ENCODE peak calls at places on chromosomes 13 and 19, in four cellular contexts. One of them, this sample, is unnamed. For H3K27me3 and H3K4me1, the result is how much of the 10 kb centered on the place peaks cover.

GRCh38 chr19:11268783-11269267 is 6.5 kb upstream of the DOCK6 start:
- DNase-seq in PC-3: peak
- DNase-seq in gastrocnemius medialis: peak
- DNase-seq in H9: no peak
- DNase-seq in this sample: no peak

GRCh38 chr13:79185580-79185979 is 220.5 kb downstream of the RBM26 start:
- DNase-seq in PC-3: no peak
- DNase-seq in gastrocnemius medialis: no peak
- DNase-seq in H9: no peak
- DNase-seq in this sample: no peak

GRCh38 chr19:47352095-47352494 is 3.0 kb downstream of the DHX34 start:
- DNase-seq in PC-3: no peak
- DNase-seq in gastrocnemius medialis: no peak
- DNase-seq in H9: no peak
- DNase-seq in this sample: no peak

GRCh38 chr19:48681127-48681470 is 8.3 kb upstream of the NTN5 start:
- DNase-seq in PC-3: no peak
- DNase-seq in gastrocnemius medialis: no peak
- DNase-seq in H9: no peak
- DNase-seq in this sample: no peak

GRCh38 chr13:106533940-106534843 is 1.3 kb downstream of the EFNB2 start:
- DNase-seq in PC-3: peak
- DNase-seq in gastrocnemius medialis: peak
- DNase-seq in H9: no peak
- DNase-seq in this sample: peak

GRCh38 chr13:20128459-20128927 is 32.4 kb downstream of the GJA3 start:
- DNase-seq in PC-3: peak
- DNase-seq in gastrocnemius medialis: no peak
- DNase-seq in H9: peak
- DNase-seq in this sample: no peak

GRCh38 chr13:44117351-44117750 is 237.6 kb downstream of the LACC1 start:
- DNase-seq in PC-3: no peak
- DNase-seq in gastrocnemius medialis: no peak
- DNase-seq in H9: no peak
- DNase-seq in this sample: no peak

GRCh38 chr19:18946918-18947317 is 5.9 kb upstream of the HOMER3 start:
- DNase-seq in PC-3: no peak
- DNase-seq in gastrocnemius medialis: no peak
- DNase-seq in H9: no peak
- DNase-seq in this sample: no peak

GRCh38 chr19:14383556-14383897 is 2.3 kb downstream of the ADGRE5 start:
- DNase-seq in PC-3: peak
- DNase-seq in gastrocnemius medialis: no peak
- DNase-seq in H9: no peak
- DNase-seq in this sample: no peak

GRCh38 chr19:45476349-45476717 is 8.5 kb downstream of the FOSB start:
- DNase-seq in PC-3: no peak
- DNase-seq in gastrocnemius medialis: no peak
- DNase-seq in H9: no peak
- DNase-seq in this sample: no peak

GRCh38 chr19:45253396-45254027 is 2.4 kb downstream of the MARK4 start:
- DNase-seq in PC-3: no peak
- DNase-seq in gastrocnemius medialis: no peak
- DNase-seq in H9: no peak
- DNase-seq in this sample: no peak

GRCh38 chr13:113981201-113981605 is 7.3 kb upstream of the C13orf46 start:
- DNase-seq in PC-3: peak
- DNase-seq in gastrocnemius medialis: peak
- DNase-seq in H9: no peak
- DNase-seq in this sample: peak

GRCh38 chr19:16834747-16835146 is 5.5 kb downstream of the SIN3B start:
- DNase-seq in PC-3: peak
- DNase-seq in gastrocnemius medialis: no peak
- DNase-seq in H9: no peak
- DNase-seq in this sample: no peak

GRCh38 chr13:43110036-43110435 is 86.7 kb downstream of the DNAJC15 start:
- DNase-seq in PC-3: no peak
- DNase-seq in gastrocnemius medialis: no peak
- DNase-seq in H9: no peak
- DNase-seq in this sample: no peak

GRCh38 chr13:39531646-39532045 is 71.3 kb downstream of the LHFPL6 start:
- DNase-seq in PC-3: peak
- DNase-seq in gastrocnemius medialis: no peak
- DNase-seq in H9: no peak
- DNase-seq in this sample: no peak

GRCh38 chr13:31860002-31860401 is 120.7 kb downstream of the RXFP2 start:
- DNase-seq in PC-3: no peak
- DNase-seq in gastrocnemius medialis: no peak
- DNase-seq in H9: no peak
- DNase-seq in this sample: peak

GRCh38 chr19:1566392-1567115 is 1.6 kb downstream of the MEX3D start:
- DNase-seq in PC-3: peak
- DNase-seq in gastrocnemius medialis: no peak
- DNase-seq in H9: peak
- DNase-seq in this sample: peak

GRCh38 chr19:2550431-2551171 is 74.7 kb downstream of the GADD45B start:
- DNase-seq in PC-3: no peak
- DNase-seq in gastrocnemius medialis: peak
- DNase-seq in H9: peak
- DNase-seq in this sample: no peak

GRCh38 chr19:57068921-57069697 is 50.7 kb upstream of the USP29 start:
- DNase-seq in PC-3: peak
- DNase-seq in gastrocnemius medialis: no peak
- DNase-seq in H9: no peak
- DNase-seq in this sample: no peak

GRCh38 chr13:69101841-69102240 is 1005.8 kb upstream of the ATXN8OS start:
- DNase-seq in PC-3: no peak
- DNase-seq in gastrocnemius medialis: no peak
- DNase-seq in H9: no peak
- DNase-seq in this sample: no peak

GRCh38 chr13:112984954-112985802 is 16.2 kb downstream of the MCF2L start:
- DNase-seq in PC-3: no peak
- DNase-seq in gastrocnemius medialis: no peak
- DNase-seq in H9: no peak
- DNase-seq in this sample: no peak

DNA sequence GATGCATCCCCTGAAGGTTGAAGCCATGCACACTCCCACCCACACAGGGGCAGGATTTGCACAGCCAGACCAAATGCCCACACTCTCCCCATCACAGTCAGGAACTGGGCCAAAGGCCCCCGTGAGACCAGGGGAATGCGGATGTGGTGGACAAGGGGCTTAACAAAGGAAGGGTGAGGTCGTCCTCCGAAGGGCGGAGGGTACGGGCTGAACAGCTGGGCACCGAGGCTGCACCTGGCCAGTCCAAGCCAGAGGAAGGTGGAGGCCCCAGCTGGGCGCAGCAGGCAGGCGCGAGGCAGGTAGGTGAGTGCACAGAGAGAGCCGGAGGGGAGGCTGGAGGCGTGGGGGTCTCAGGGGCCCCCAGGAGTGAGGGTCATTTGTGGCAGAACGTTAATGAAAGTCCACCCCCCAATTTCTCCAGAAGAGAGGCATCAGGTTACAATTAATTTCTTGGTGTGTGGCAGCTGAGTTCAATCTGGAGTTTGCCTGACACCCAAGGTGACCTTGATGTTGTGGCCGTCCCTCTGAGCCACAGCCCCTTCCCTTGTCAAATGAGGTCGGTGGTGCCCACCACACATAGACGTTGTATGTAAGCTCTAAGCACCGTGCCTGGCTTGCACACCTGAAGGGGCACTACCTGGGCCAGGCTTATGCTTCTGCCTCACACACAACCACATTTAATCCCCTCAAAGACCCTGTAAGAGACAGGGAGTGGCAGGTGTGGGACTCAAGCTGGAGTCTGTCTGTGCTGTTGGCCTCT is 2.9 kb downstream of the KLK15 start:
- DNase-seq in PC-3: no peak
- DNase-seq in gastrocnemius medialis: no peak
- DNase-seq in H9: no peak
- DNase-seq in this sample: no peak
- H3K27me3 ChIP-seq in PC-3: under half
- H3K27me3 ChIP-seq in gastrocnemius medialis: under half
- H3K27me3 ChIP-seq in H9: under half
- H3K27me3 ChIP-seq in this sample: half or more

DNA sequence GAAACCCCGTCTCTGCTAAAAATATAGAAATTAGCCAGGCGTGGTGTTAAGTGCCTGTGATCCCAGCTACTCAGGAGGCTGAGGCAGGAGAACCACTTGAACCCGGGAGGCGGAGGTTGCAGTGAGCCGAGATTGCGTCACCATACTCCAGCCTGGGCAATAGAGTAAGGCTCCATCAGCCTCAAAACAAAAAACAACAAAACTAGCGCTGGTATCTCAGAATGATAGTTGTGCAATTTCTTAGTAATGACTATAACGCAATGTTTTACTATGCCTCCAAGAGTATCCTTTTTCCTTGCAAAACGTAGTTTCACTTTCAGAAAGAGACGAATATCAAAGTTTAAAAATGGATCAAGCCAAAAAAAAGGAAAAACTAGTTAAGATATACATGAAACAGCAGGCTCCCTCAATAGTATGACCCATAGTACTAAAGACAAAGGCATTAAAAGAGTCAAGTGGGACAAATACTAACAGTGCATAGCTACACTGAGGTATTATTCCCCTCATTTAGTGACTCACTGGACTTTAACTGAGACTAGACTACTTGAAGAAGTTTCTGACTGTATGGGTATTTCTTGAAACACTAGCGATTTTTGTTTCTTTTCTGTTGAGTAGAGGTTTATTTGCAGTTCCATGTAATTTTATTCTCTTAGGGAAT is 10.5 kb upstream of the ITM2B start:
- DNase-seq in PC-3: no peak
- DNase-seq in gastrocnemius medialis: no peak
- DNase-seq in H9: no peak
- DNase-seq in this sample: peak
- H3K27ac ChIP-seq in PC-3: no peak
- H3K27ac ChIP-seq in gastrocnemius medialis: peak
- H3K27ac ChIP-seq in H9: no peak
- H3K27ac ChIP-seq in this sample: peak

GRCh38 chr19:33477781-33478180 is 43.8 kb downstream of the PEPD start:
- DNase-seq in PC-3: peak
- DNase-seq in gastrocnemius medialis: no peak
- DNase-seq in H9: no peak
- DNase-seq in this sample: no peak
- H3K4me1 ChIP-seq in PC-3: under half
- H3K4me1 ChIP-seq in gastrocnemius medialis: under half
- H3K4me1 ChIP-seq in H9: under half
- H3K4me1 ChIP-seq in this sample: under half

DNA sequence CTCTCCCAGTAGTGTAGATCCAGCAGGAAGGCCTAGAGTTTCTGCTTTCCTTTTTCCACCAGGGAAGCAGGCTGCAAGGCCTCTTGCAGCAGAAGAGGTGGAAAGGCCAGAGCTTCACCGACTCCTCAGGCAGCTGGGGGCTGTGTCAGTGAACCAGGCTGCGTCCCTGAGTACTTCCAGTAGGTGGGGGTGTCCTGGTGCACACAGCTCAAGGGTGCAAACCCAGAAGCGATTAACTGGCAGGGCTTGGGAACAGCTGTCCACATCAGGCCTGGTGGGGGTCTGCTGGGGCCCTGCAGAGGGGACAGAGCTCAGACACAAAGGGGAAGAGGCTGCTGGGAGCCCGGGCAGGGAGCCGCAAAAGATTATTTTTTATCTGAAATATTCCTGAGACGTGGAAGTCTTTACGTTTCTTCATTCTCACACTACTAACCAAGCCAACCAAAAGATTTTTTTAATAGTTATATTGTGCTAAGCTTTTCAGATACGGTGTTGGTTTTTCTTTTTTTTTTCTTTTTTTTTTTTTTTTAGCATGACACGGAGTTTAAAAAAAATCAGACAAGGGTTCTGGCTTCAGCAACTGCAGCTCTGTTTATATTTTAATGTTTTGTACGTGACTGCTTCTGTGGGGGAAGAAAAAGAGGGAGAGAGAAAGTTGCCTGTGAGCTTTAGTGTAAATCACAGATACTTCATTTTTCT is 11.0 kb downstream of the TSHZ3 start:
- DNase-seq in PC-3: no peak
- DNase-seq in gastrocnemius medialis: no peak
- DNase-seq in H9: peak
- DNase-seq in this sample: peak
- H3K27me3 ChIP-seq in PC-3: under half
- H3K27me3 ChIP-seq in gastrocnemius medialis: under half
- H3K27me3 ChIP-seq in H9: under half
- H3K27me3 ChIP-seq in this sample: under half

GRCh38 chr19:31818740-31819228 is 469.5 kb upstream of the TSHZ3 start:
- DNase-seq in PC-3: no peak
- DNase-seq in gastrocnemius medialis: no peak
- DNase-seq in H9: no peak
- DNase-seq in this sample: no peak
- H3K27ac ChIP-seq in PC-3: no peak
- H3K27ac ChIP-seq in gastrocnemius medialis: no peak
- H3K27ac ChIP-seq in H9: no peak
- H3K27ac ChIP-seq in this sample: no peak

GRCh38 chr19:3609779-3610719 is 3.4 kb upstream of the TBXA2R start:
- DNase-seq in PC-3: peak
- DNase-seq in gastrocnemius medialis: no peak
- DNase-seq in H9: no peak
- DNase-seq in this sample: no peak

GRCh38 chr19:3612901-3613741 is 6.4 kb upstream of the TBXA2R start:
- DNase-seq in PC-3: no peak
- DNase-seq in gastrocnemius medialis: no peak
- DNase-seq in H9: peak
- DNase-seq in this sample: no peak

GRCh38 chr19:3612330-3612729 is 5.7 kb upstream of the TBXA2R start:
- DNase-seq in PC-3: no peak
- DNase-seq in gastrocnemius medialis: no peak
- DNase-seq in H9: no peak
- DNase-seq in this sample: no peak

GRCh38 chr19:3610745-3611717 is 4.4 kb upstream of the TBXA2R start:
- DNase-seq in PC-3: no peak
- DNase-seq in gastrocnemius medialis: no peak
- DNase-seq in H9: no peak
- DNase-seq in this sample: no peak

DNA sequence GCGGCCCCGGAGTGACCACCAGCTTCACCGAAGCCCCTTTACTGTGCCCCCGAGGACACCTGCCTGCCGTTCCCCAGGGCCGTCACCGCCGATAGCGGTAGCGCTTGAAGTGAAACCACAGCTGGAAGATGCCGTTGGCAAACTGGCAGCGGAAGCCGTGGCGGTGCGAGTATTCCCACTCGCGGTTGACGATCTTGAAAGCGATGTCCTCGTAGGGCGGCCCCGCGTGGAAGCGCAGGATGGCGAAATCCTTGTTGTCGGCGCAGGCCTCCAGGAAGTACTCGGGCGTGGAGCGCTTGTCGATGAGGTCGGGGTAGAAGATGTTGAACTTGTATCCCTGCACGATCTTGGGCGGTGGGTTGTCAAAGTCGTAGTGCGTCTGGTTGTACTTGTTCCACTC is 5.2 kb upstream of the TBXA2R start:
- DNase-seq in PC-3: no peak
- DNase-seq in gastrocnemius medialis: no peak
- DNase-seq in H9: no peak
- DNase-seq in this sample: no peak
- H3K4me1 ChIP-seq in PC-3: under half
- H3K4me1 ChIP-seq in gastrocnemius medialis: under half
- H3K4me1 ChIP-seq in H9: under half
- H3K4me1 ChIP-seq in this sample: under half

GRCh38 chr19:50462970-50463369 is 13.3 kb upstream of the EMC10 start:
- DNase-seq in PC-3: no peak
- DNase-seq in gastrocnemius medialis: no peak
- DNase-seq in H9: no peak
- DNase-seq in this sample: no peak
- H3K27me3 ChIP-seq in PC-3: under half
- H3K27me3 ChIP-seq in gastrocnemius medialis: under half
- H3K27me3 ChIP-seq in H9: under half
- H3K27me3 ChIP-seq in this sample: half or more

This sample was measured in tibial artery.